ENCODE peak calls at places on chromosomes 13 and 19, in eight cellular contexts. V is A549, A is HCT116, Q is SK-N-SH, X is K562, K is H1, I is HepG2, R is GM12878. M is an unnamed sample.

GRCh38 chr19:40530091-40530901 is 46.4 kb upstream of the SHKBP1 start:
- DNase-seq in K (peak), R (no peak), V (no peak), Q (peak), I (no peak), A (no peak), X (peak), M (no peak)

GRCh38 chr13:102003848-102004570 is 397.8 kb downstream of the FGF14 start:
- DNase-seq in X (no peak), K (no peak), I (no peak), V (no peak), A (no peak), Q (no peak), R (no peak), M (no peak)

GRCh38 chr19:33404916-33405315 is 31.4 kb downstream of the CEBPG start:
- DNase-seq in K (no peak), V (no peak), I (no peak), R (no peak), X (no peak), A (no peak), Q (no peak), M (no peak)

GRCh38 chr19:4935449-4935848 is 26.1 kb downstream of the UHRF1 start:
- DNase-seq in X (no peak), R (no peak), V (no peak), K (no peak), Q (no peak), A (no peak), I (no peak), M (no peak)

GRCh38 chr13:41565221-41565620 is 107.9 kb downstream of the RGCC start:
- DNase-seq in X (no peak), I (peak), A (no peak), V (no peak), R (no peak), Q (no peak), K (no peak), M (peak)

GRCh38 chr13:109271991-109272454 is 514.4 kb downstream of the IRS2 start:
- DNase-seq in A (peak), R (no peak), X (no peak), K (no peak), V (peak), I (no peak), Q (no peak), M (no peak)

GRCh38 chr13:113123226-113124150 is 889 bp downstream of the F10 start:
- DNase-seq in A (no peak), R (no peak), K (no peak), V (no peak), Q (peak), I (peak), X (peak), M (no peak)

GRCh38 chr19:3336680-3337523 is 29.5 kb upstream of the NFIC start:
- DNase-seq in A (no peak), X (no peak), K (no peak), Q (peak), R (no peak), V (peak), I (peak), M (peak)

GRCh38 chr19:21568816-21569496 is 63.6 kb downstream of the ZNF429 start:
- DNase-seq in I (no peak), Q (no peak), X (no peak), A (no peak), R (no peak), K (no peak), V (no peak), M (no peak)

DNA sequence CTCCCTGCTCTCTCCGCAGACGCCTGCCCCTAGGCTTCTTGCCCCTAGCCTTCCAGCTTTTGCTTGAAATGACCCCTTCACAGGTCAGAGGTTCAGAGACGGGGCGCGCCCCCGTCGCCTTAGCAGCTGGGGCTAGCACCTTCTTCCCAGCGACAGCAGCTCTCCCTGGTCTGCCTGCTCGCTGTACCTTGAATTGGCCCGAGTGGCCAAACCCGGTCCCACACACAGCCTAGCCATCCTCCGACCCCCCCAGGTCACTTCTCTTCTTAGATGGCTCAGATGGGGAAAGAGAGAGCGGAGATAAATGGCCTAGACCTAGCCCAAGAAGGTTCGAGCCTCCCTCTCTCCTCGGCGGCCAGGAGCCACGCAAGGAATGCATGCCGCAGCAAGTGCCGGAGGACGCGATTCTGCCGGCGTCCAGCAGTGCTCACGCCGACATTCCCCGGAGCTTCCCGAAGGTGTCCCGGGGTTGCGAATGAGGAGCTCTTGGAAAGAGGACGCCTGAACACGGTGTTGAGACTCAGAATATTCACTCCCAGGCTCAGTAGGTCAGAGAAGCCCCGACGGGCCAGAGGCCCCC is 1.3 kb downstream of the CDX2 start:
- DNase-seq in X (no peak), R (no peak), Q (peak), V (peak), I (no peak), A (no peak), K (no peak), M (no peak)
- TF ChIP-seq MAX in X (no peak), R (no peak), Q (no peak), V (no peak), I (no peak), A (no peak), K (no peak), M (no peak)

DNA sequence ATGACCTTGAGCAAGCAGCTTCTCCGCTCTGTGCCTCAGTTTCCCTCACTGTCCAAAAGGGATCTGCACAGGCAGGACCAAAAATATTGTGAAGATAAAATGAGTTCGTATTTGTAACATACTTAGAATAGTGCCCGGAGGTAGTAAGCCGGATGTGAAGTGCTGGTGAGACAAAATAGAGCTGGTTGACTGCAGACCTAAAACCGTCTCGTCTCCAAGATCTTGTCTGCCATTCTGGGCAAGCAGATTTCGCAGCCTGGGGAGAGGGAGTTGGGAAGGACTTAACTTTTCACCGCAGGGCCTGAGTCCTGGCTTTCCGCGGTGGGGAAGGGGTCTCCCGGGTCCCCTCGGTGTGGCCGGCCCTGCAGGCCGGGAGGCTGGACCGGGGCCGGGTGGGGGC is 8.2 kb upstream of the BBC3 start:
- DNase-seq in V (no peak), R (no peak), A (no peak), K (no peak), X (no peak), Q (no peak), I (no peak), M (no peak)
- H3K27ac ChIP-seq in V (no peak), R (no peak), A (no peak), K (no peak), X (no peak), Q (peak), I (no peak), M (no peak)

GRCh38 chr13:75934889-75935288 is 298.8 kb downstream of the LMO7 start:
- DNase-seq in K (no peak), V (peak), I (no peak), R (no peak), A (no peak), X (no peak), Q (no peak), M (no peak)

GRCh38 chr13:75938811-75939525 is 302.8 kb downstream of the LMO7 start:
- DNase-seq in X (no peak), R (no peak), I (no peak), Q (no peak), V (no peak), K (no peak), A (no peak), M (no peak)

GRCh38 chr13:75931116-75931515 is 295.0 kb downstream of the LMO7 start:
- DNase-seq in V (no peak), Q (no peak), I (no peak), R (no peak), X (no peak), K (no peak), A (no peak), M (no peak)

GRCh38 chr13:75936791-75937190 is 300.7 kb downstream of the LMO7 start:
- DNase-seq in A (no peak), X (no peak), V (no peak), Q (no peak), R (no peak), K (no peak), I (no peak), M (no peak)

GRCh38 chr13:75935805-75936204 is 299.7 kb downstream of the LMO7 start:
- DNase-seq in K (no peak), X (no peak), R (no peak), Q (no peak), V (no peak), A (no peak), I (no peak), M (no peak)
- TF ChIP-seq MAX in K (no peak), X (no peak), R (no peak), Q (no peak), V (no peak), A (no peak), I (no peak), M (no peak)

GRCh38 chr19:48249502-48250014 is 6.2 kb downstream of the CARD8 start:
- DNase-seq in V (no peak), A (no peak), I (no peak), K (no peak), R (peak), Q (no peak), X (no peak), M (peak)
- H3K27ac ChIP-seq in V (no peak), A (no peak), I (no peak), K (no peak), R (peak), Q (no peak), X (peak), M (peak)

DNA sequence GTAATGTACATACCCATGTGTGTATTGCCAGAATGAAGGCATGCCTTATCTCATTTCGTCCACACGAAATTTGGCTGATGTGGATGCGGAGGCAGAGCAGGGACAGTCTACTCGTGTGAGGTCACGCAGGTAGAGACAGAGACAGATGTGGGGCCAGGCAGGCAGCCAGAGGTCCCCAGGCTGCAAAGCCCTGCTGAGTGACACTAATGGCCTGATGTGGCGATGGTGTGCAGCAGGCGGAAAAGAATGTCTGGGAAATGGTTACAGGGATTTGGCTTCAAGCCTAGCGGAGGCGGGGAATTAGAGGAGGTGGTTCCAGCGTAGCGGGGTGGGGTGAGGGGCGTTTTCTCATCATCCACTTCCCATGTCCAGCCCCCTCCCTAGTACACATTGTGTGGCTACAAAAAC is 4.2 kb upstream of the IZUMO2 start:
- DNase-seq in Q (no peak), I (peak), K (no peak), V (no peak), A (no peak), X (no peak), R (no peak), M (no peak)
- TF ChIP-seq MAX in Q (no peak), I (no peak), K (no peak), V (no peak), A (no peak), X (no peak), R (no peak), M (no peak)

GRCh38 chr19:36112678-36113077 is 1.7 kb downstream of the OVOL3 start:
- DNase-seq in I (no peak), X (no peak), Q (no peak), R (no peak), A (no peak), K (no peak), V (no peak), M (no peak)
- H3K27ac ChIP-seq in I (no peak), X (no peak), Q (no peak), R (no peak), A (no peak), K (no peak), V (no peak), M (no peak)

DNA sequence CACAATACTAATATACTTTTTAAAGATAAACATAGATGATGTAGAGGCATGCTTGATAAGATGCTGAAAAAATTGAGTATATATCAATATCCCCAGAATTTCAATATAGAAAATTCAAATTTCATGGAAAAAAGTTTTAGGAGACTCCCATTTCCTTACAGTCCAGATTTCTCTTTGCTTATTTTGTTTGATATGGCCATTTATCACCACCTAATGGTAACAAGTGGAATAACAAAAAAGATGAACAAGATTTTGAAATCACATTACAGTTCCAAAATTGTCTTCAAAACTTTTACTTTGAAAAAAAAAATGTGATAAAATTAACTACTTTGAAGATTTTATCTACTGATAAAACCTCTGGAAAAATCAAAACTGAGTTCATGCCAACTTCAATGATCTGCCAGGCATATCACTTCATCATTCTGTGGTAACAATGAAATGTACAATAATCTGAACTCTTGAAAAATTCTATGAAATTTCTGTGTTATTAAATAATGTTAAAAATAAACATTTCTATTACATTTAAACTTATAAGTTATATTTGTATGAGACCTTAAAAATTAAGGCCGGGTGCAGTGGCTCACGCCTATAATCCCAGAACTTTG is 17.5 kb downstream of the MIPEP start:
- DNase-seq in A (no peak), V (peak), X (peak), I (peak), R (no peak), K (no peak), Q (peak), M (peak)
- TF ChIP-seq MAX in A (no peak), V (no peak), X (no peak), I (no peak), R (no peak), K (no peak), Q (no peak), M (no peak)

DNA sequence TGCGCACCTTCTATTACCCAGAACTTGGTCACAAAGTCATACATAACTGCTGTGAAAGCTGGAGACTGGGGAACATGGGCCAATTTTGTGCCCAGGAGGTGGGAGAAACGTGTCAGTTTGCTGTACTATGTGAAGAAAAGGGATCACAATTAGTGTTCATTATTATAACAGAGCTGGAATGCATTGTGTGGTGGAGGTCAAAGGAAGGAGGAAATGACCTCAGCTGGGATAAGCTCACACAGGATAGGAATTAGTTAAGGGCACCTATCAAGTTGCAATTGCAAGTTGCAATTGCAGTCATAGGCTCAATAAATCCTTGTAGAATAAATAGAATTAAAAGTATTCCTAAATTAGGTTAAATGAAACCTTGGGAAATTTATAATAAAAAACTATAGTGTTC is 103.9 kb upstream of the OBI1 start:
- DNase-seq in X (no peak), K (no peak), I (no peak), Q (no peak), V (no peak), A (no peak), R (no peak), M (peak)
- H3K27ac ChIP-seq in X (no peak), K (no peak), I (no peak), Q (no peak), V (no peak), A (no peak), R (no peak), M (peak)

GRCh38 chr19:23868630-23869029 is 46.1 kb upstream of the ZNF726 start:
- DNase-seq in X (no peak), K (no peak), Q (no peak), A (no peak), R (no peak), I (no peak), V (no peak), M (no peak)

GRCh38 chr19:23872282-23872919 is 42.3 kb upstream of the ZNF726 start:
- DNase-seq in K (no peak), A (no peak), I (no peak), X (no peak), R (no peak), V (no peak), Q (no peak), M (no peak)

GRCh38 chr19:23867895-23868294 is 46.8 kb upstream of the ZNF726 start:
- DNase-seq in A (no peak), X (no peak), I (no peak), R (no peak), Q (peak), K (no peak), V (no peak), M (no peak)
- TF ChIP-seq MAX in A (no peak), X (no peak), I (no peak), R (no peak), Q (no peak), K (no peak), V (no peak), M (no peak)

GRCh38 chr19:6719992-6720368 is 470 bp downstream of the C3 start:
- DNase-seq in R (no peak), I (no peak), Q (no peak), X (no peak), A (no peak), K (no peak), V (no peak), M (no peak)

GRCh38 chr19:6720369-6721112 is at the start of gene C3:
- DNase-seq in V (peak), R (no peak), Q (no peak), X (no peak), I (peak), A (no peak), K (no peak), M (no peak)

GRCh38 chr19:6719540-6719861 is 949 bp downstream of the C3 start:
- DNase-seq in R (no peak), V (no peak), I (no peak), X (no peak), A (no peak), K (no peak), Q (no peak), M (no peak)

GRCh38 chr19:6721773-6722172 is 1.3 kb upstream of the C3 start:
- DNase-seq in Q (no peak), V (no peak), K (no peak), I (no peak), A (no peak), R (no peak), X (no peak), M (no peak)

GRCh38 chr19:6721113-6721474 is 644 bp upstream of the C3 start:
- DNase-seq in R (no peak), A (no peak), I (no peak), V (no peak), K (no peak), Q (no peak), X (no peak), M (no peak)
- H3K27ac ChIP-seq in R (peak), A (no peak), I (peak), V (peak), K (no peak), Q (no peak), X (no peak), M (no peak)

M was measured in endothelial cell of umbilical vein.